ENCODE peak calls at places on chromosomes 6 and 20, in seven cellular contexts. Z is fibroblast of villous mesenchyme, C is fibroblast of pulmonary artery, P is foreskin fibroblast, E is CD14-positive monocyte, F is activated B cell treated with CpG ODN at 0.5 μM for 24 hours, L is GM13976. T is an unnamed sample.
A peak's percentile ranks its signal among the peaks of the same experiment; 100 is the strongest.

GRCh38 chr6:106511274-106512047 is 117.8 kb downstream of the RTN4IP1 start:
- DNase-seq in F (peak; percentile 34), L (peak; percentile 57), C (peak; percentile 45), P (peak; percentile 60), E (no peak), Z (no peak), T (peak; percentile 49)

GRCh38 chr20:10329387-10330005 is 104.5 kb downstream of the MKKS start:
- DNase-seq in Z (no peak), E (no peak), P (peak; percentile 68), C (no peak), F (no peak), L (no peak), T (no peak)

GRCh38 chr6:107941627-107942026 is 16.4 kb downstream of the SEC63 start:
- DNase-seq in Z (no peak), P (no peak), E (no peak), L (no peak), C (no peak), F (no peak), T (no peak)

GRCh38 chr6:107674995-107675738 is 148.9 kb downstream of the SCML4 start:
- DNase-seq in C (peak; percentile 89), Z (peak; percentile 81), L (peak; percentile 88), P (peak; percentile 76), F (peak; percentile 78), E (peak; percentile 76), T (peak; percentile 84)

GRCh38 chr6:96716221-96716620 is 121.1 kb downstream of the GPR63 start:
- DNase-seq in Z (no peak), L (no peak), E (no peak), C (no peak), P (no peak), F (no peak), T (no peak)

GRCh38 chr20:48820649-48820973 is 7.2 kb downstream of the PREX1 start:
- DNase-seq in L (no peak), Z (no peak), F (no peak), E (no peak), C (no peak), P (no peak), T (no peak)

GRCh38 chr6:21914121-21914973 is 320.8 kb downstream of the SOX4 start:
- DNase-seq in C (peak; percentile 39), E (peak; percentile 70), Z (peak; percentile 39), L (no peak), F (no peak), P (no peak), T (peak; percentile 11)

GRCh38 chr6:137853569-137854213 is 13.4 kb upstream of the TNFAIP3 start:
- DNase-seq in E (no peak), P (peak; percentile 58), L (no peak), C (no peak), Z (peak; percentile 23), F (no peak), T (no peak)

GRCh38 chr20:51807864-51808263 is 5.5 kb upstream of the SALL4 start:
- DNase-seq in F (no peak), E (no peak), L (no peak), P (no peak), Z (peak; percentile 51), C (no peak), T (no peak)

GRCh38 chr6:109457596-109457996 is 2.0 kb upstream of the MICAL1 start:
- DNase-seq in L (no peak), Z (no peak), P (no peak), F (no peak), C (no peak), E (no peak), T (no peak)

GRCh38 chr6:125953502-125953875 is 3.1 kb upstream of the HINT3 start:
- DNase-seq in Z (no peak), C (no peak), P (no peak), E (no peak), L (no peak), F (no peak), T (no peak)
- TF ChIP-seq CTCF in Z (peak; percentile 27), C (no peak), P (no peak), E (no peak), L (no peak), F (no peak), T (peak; percentile 3)

GRCh38 chr6:170522565-170523183 is 30.4 kb downstream of the PSMB1 start:
- DNase-seq in Z (no peak), C (peak; percentile 20), E (no peak), P (no peak), L (no peak), F (no peak), T (no peak)
- TF ChIP-seq CTCF in Z (peak; percentile 41), C (peak; percentile 33), E (no peak), P (peak; percentile 47), L (peak; percentile 35), F (no peak), T (peak; percentile 8)

GRCh38 chr20:31587545-31588389 is 17.3 kb upstream of the ID1 start:
- DNase-seq in L (peak; percentile 73), P (no peak), E (no peak), F (no peak), Z (peak; percentile 82), C (peak; percentile 49), T (peak; percentile 68)
- TF ChIP-seq CTCF in L (no peak), P (no peak), E (no peak), F (no peak), Z (no peak), C (no peak), T (no peak)

GRCh38 chr20:15900443-15900842 is 672.8 kb downstream of the KIF16B start:
- DNase-seq in E (no peak), F (no peak), Z (peak; percentile 8), C (no peak), L (no peak), P (no peak), T (no peak)

GRCh38 chr20:15899972-15900371 is 673.3 kb downstream of the KIF16B start:
- DNase-seq in L (no peak), P (no peak), F (no peak), Z (no peak), C (no peak), E (no peak), T (no peak)

GRCh38 chr20:15905661-15906060 is 667.6 kb downstream of the KIF16B start:
- DNase-seq in L (no peak), F (no peak), P (no peak), C (no peak), Z (no peak), E (no peak), T (no peak)

GRCh38 chr20:15902493-15902892 is 670.8 kb downstream of the KIF16B start:
- DNase-seq in E (no peak), P (no peak), F (no peak), Z (no peak), C (no peak), L (no peak), T (no peak)
- TF ChIP-seq CTCF in E (no peak), P (peak; percentile 13), F (no peak), Z (no peak), C (no peak), L (peak; percentile 11), T (no peak)

T was measured in GM20000.